ENCODE peak calls at places on chromosomes 1 and 21, in six cellular contexts. R, B, M, I, C and W are unnamed samples.

GRCh38 chr1:89936694-89937093 is 58.2 kb upstream of the ZNF326 start:
- DNase-seq in B (no peak), I (no peak), M (no peak), C (no peak), R (no peak), W (no peak)

GRCh38 chr21:15104470-15104869 is 39.7 kb upstream of the NRIP1 start:
- DNase-seq in C (no peak), R (no peak), B (no peak), I (no peak), M (no peak), W (no peak)

GRCh38 chr1:91660708-91661107 is 160.1 kb downstream of the CDC7 start:
- DNase-seq in I (no peak), M (no peak), B (no peak), C (no peak), R (no peak), W (no peak)

GRCh38 chr1:234603221-234604204 is 6.5 kb downstream of the IRF2BP2 start:
- DNase-seq in M (no peak), B (no peak), C (no peak), I (no peak), R (peak; percentile 66), W (no peak)

GRCh38 chr1:111234866-111235265 is 7.4 kb downstream of the CHI3L2 start:
- DNase-seq in C (no peak), R (no peak), M (no peak), B (no peak), I (no peak), W (no peak)

GRCh38 chr1:12314328-12314903 is 84.6 kb downstream of the VPS13D start:
- DNase-seq in M (no peak), B (no peak), C (no peak), R (peak; percentile 42), I (no peak), W (no peak)

GRCh38 chr1:11536573-11537379 is 57.8 kb downstream of the DISP3 start:
- DNase-seq in I (no peak), R (no peak), C (no peak), M (no peak), B (no peak), W (no peak)

GRCh38 chr1:204232530-204232929 is 18.7 kb upstream of the GOLT1A start:
- DNase-seq in I (no peak), C (no peak), M (no peak), B (no peak), R (no peak), W (no peak)

GRCh38 chr1:37423810-37424209 is 50.6 kb upstream of the ZC3H12A start:
- DNase-seq in R (no peak), I (peak; percentile 74), B (no peak), C (no peak), M (no peak), W (no peak)

GRCh38 chr1:29259802-29260441 is 23.6 kb downstream of the PTPRU start:
- DNase-seq in C (peak; percentile 45), I (peak; percentile 99), M (no peak), R (no peak), B (no peak), W (peak; percentile 43)

GRCh38 chr1:153122831-153123421 is 9.6 kb upstream of the SPRR2F start:
- DNase-seq in M (peak; percentile 41), C (no peak), R (no peak), B (peak; percentile 40), I (no peak), W (no peak)

GRCh38 chr1:86191958-86192357 is 35.4 kb upstream of the COL24A1 start:
- DNase-seq in R (no peak), C (no peak), I (no peak), B (no peak), M (no peak), W (no peak)

GRCh38 chr21:18461743-18462142 is 58.2 kb upstream of the TMPRSS15 start:
- DNase-seq in R (no peak), C (no peak), M (no peak), B (no peak), I (no peak), W (no peak)

GRCh38 chr21:44802396-44803153 is 955 bp upstream of the UBE2G2 start:
- DNase-seq in R (no peak), M (no peak), B (no peak), I (peak; percentile 70), C (no peak), W (peak; percentile 46)

GRCh38 chr1:46613661-46614603 is 2.7 kb downstream of the MOB3C start:
- DNase-seq in C (peak; percentile 95), R (peak; percentile 30), M (no peak), I (peak; percentile 43), B (peak; percentile 42), W (peak; percentile 34)

GRCh38 chr1:17212487-17213121 is 7.7 kb downstream of the PADI1 start:
- DNase-seq in B (no peak), C (no peak), I (no peak), R (peak; percentile 28), M (no peak), W (no peak)

GRCh38 chr1:184283999-184284398 is 102.8 kb upstream of the C1orf21 start:
- DNase-seq in R (no peak), I (no peak), M (no peak), B (no peak), C (peak; percentile 27), W (no peak)

GRCh38 chr1:74571875-74572274 is 59.5 kb upstream of the LRRC53 start:
- DNase-seq in M (no peak), I (no peak), C (no peak), B (no peak), R (no peak), W (no peak)

GRCh38 chr1:99496067-99496466 is 149.8 kb upstream of the PALMD start:
- DNase-seq in C (no peak), R (no peak), M (no peak), I (no peak), B (no peak), W (no peak)

GRCh38 chr1:226736908-226737818 is 1.9 kb downstream of the ITPKB start:
- DNase-seq in M (no peak), R (peak; percentile 50), I (no peak), B (no peak), C (peak; percentile 48), W (peak; percentile 42)

GRCh38 chr1:226738995-226739695 is at the start of gene ITPKB:
- DNase-seq in C (peak; percentile 68), R (peak; percentile 91), M (no peak), B (no peak), I (peak; percentile 42), W (no peak)

GRCh38 chr1:226736001-226736907 is 2.8 kb downstream of the ITPKB start:
- DNase-seq in M (no peak), I (no peak), R (no peak), B (no peak), C (no peak), W (no peak)

GRCh38 chr1:226738421-226738994 is 574 bp downstream of the ITPKB start:
- DNase-seq in R (peak; percentile 48), C (no peak), M (no peak), B (no peak), I (no peak), W (no peak)

GRCh38 chr1:226737819-226738420 is 1.2 kb downstream of the ITPKB start:
- DNase-seq in C (peak; percentile 69), I (no peak), M (no peak), R (peak; percentile 59), B (no peak), W (no peak)
- TF ChIP-seq POLR2AphosphoS5 in C (peak; percentile 21), I (no peak), M (no peak), R (no peak), B (no peak), W (no peak)

GRCh38 chr1:1437033-1437903 is 1.8 kb downstream of the VWA1 start:
- DNase-seq in M (no peak), R (no peak), I (no peak), C (no peak), B (no peak), W (no peak)

GRCh38 chr1:1436634-1437032 is 1.1 kb downstream of the VWA1 start:
- DNase-seq in B (no peak), C (no peak), M (no peak), R (no peak), I (no peak), W (no peak)

GRCh38 chr1:1438531-1439381 is 3.3 kb downstream of the VWA1 start:
- DNase-seq in B (no peak), R (no peak), I (no peak), C (no peak), M (no peak), W (no peak)

GRCh38 chr1:1439550-1440261 is 4.2 kb downstream of the VWA1 start:
- DNase-seq in R (no peak), B (no peak), C (no peak), I (no peak), M (no peak), W (no peak)

DNA sequence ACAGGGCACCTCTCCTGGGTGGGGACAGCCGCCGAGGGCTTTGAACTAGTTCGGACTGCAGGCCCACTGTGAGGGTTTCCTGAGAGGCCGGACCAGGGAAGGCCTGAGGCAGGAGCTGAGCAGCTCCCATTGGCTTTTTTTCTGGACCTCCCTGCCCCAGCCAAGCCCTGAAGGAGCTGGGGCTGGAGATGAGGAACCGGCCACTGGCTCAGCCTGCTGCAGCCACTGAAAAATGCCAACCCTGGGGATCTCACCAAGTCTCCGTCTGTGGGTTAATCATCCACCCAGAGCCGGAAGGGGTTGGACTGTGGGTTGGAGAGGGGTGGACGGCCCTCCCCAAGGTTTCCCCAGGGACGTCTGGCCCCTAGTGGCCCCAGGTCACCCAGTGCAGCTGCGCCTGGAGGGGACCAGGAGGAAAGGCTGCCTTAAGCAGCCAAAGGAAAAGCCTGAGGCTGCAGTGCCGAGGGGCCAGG is 2.5 kb downstream of the VWA1 start:
- DNase-seq in B (peak; percentile 42), I (peak; percentile 33), R (no peak), M (no peak), C (peak; percentile 74), W (peak; percentile 41)
- TF ChIP-seq POLR2A in B (no peak), I (no peak), R (no peak), M (no peak), C (no peak), W (no peak)

GRCh38 chr1:191714810-191715209 is 443.5 kb upstream of the RGS18 start:
- DNase-seq in R (peak; percentile 13), I (peak; percentile 10), C (no peak), M (no peak), B (no peak), W (no peak)
- TF ChIP-seq POLR2AphosphoS5 in R (no peak), I (no peak), C (no peak), M (no peak), B (no peak), W (no peak)

DNA sequence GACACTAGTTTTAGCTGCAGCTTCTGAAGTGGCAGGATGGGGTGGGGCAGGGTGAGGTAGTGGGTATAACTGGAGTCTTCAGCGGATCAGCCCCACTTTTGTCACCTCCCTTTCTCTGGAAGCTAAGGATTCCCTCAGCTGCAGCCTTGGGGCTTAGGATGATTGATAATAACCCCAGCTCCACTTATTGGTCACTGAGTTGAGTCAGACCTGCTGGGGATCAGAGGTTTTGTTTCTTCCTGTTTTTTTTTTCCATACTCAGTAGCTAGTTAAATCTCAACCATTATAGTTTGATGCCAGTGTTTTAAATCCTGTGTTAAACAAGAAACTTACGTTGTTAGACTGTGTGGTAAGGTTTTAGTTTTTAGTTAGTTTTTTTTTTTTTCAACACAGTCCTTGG is 57.2 kb downstream of the LAMC1 start:
- DNase-seq in I (no peak), M (no peak), B (no peak), R (peak; percentile 51), C (no peak), W (no peak)
- TF ChIP-seq POLR2A in I (no peak), M (no peak), B (no peak), R (no peak), C (no peak), W (no peak)